ENCODE peak calls at places on chromosome 5, in six cellular contexts. B, U, T, I, P and M are unnamed samples.

GRCh38 chr5:41371741-41372140 is 138.7 kb downstream of the PLCXD3 start:
- DNase-seq in B (no peak), U (peak; percentile 17), T (no peak), I (no peak), P (no peak), M (no peak)

GRCh38 chr5:73170522-73170921 is 2.5 kb upstream of the TMEM174 start:
- DNase-seq in B (no peak), U (peak; percentile 44), T (peak; percentile 28), I (no peak), P (no peak), M (no peak)

GRCh38 chr5:65928341-65928752 is 2.0 kb downstream of the ERBIN start:
- DNase-seq in B (no peak), U (no peak), T (no peak), I (no peak), P (no peak), M (no peak)

GRCh38 chr5:106966686-106967315 is 703.9 kb downstream of the EFNA5 start:
- DNase-seq in B (no peak), U (peak; percentile 31), T (no peak), I (no peak), P (no peak), M (no peak)

GRCh38 chr5:7850533-7851239 is at the start of gene CFAP90:
- DNase-seq in B (peak; percentile 9), U (peak; percentile 66), T (peak; percentile 20), I (no peak), P (peak; percentile 29), M (peak; percentile 39)

GRCh38 chr5:32390819-32391591 is 53.5 kb downstream of the ZFR start:
- DNase-seq in B (no peak), U (peak; percentile 96), T (no peak), I (no peak), P (no peak), M (no peak)

GRCh38 chr5:1725641-1726468 is 73.8 kb downstream of the MRPL36 start:
- DNase-seq in B (no peak), U (no peak), T (no peak), I (no peak), P (no peak), M (no peak)

GRCh38 chr5:81994679-81995078 is 22.9 kb downstream of the ATG10 start:
- DNase-seq in B (no peak), U (peak; percentile 41), T (no peak), I (no peak), P (no peak), M (no peak)

GRCh38 chr5:1207555-1207954 is 6.2 kb downstream of the SLC6A19 start:
- DNase-seq in B (no peak), U (no peak), T (no peak), I (no peak), P (no peak), M (no peak)

GRCh38 chr5:177474845-177475562 is 1.6 kb upstream of the DBN1 start:
- DNase-seq in B (no peak), U (peak; percentile 19), T (no peak), I (no peak), P (no peak), M (no peak)